ENCODE peak calls at places on chromosome 22, in four cellular contexts. P, G, W and N are unnamed samples. For H4K20me1, the result is how much of the 10 kb centered on the place peaks cover.

GRCh38 chr22:27003301-27003700 is 345.9 kb downstream of the MIAT start:
- DNase-seq in P (no peak), G (no peak), W (no peak), N (peak)

GRCh38 chr22:35177811-35178210 is 79.5 kb upstream of the HMGXB4 start:
- DNase-seq in P (no peak), G (no peak), W (peak), N (no peak)

GRCh38 chr22:25327018-25327755 is 107.7 kb downstream of the CRYBB2 start:
- DNase-seq in P (no peak), G (no peak), W (no peak), N (no peak)

GRCh38 chr22:42780070-42780540 is 59.4 kb upstream of the A4GALT start:
- DNase-seq in P (peak), G (peak), W (peak), N (peak)

GRCh38 chr22:49824185-49824925 is 3.3 kb downstream of the BRD1 start:
- DNase-seq in P (no peak), G (no peak), W (no peak), N (no peak)

GRCh38 chr22:28017558-28017820 is 98.4 kb upstream of the PITPNB start:
- DNase-seq in P (no peak), G (no peak), W (no peak), N (no peak)

GRCh38 chr22:27628341-27628740 is 173.2 kb downstream of the MN1 start:
- DNase-seq in P (no peak), G (no peak), W (no peak), N (no peak)

GRCh38 chr22:29992341-29993275 is 87.7 kb upstream of the HORMAD2 start:
- DNase-seq in P (no peak), G (no peak), W (peak), N (peak)

GRCh38 chr22:17264321-17265052 is 45.3 kb upstream of the ADA2 start:
- DNase-seq in P (peak), G (no peak), W (peak), N (peak)

GRCh38 chr22:26888887-26889286 is 231.5 kb downstream of the MIAT start:
- DNase-seq in P (no peak), G (no peak), W (no peak), N (no peak)

GRCh38 chr22:25120093-25120561 is 79.5 kb upstream of the CRYBB3 start:
- DNase-seq in P (peak), G (peak), W (peak), N (no peak)

GRCh38 chr22:47282851-47283250 is 520.4 kb downstream of the TBC1D22A start:
- DNase-seq in P (no peak), G (no peak), W (no peak), N (no peak)

GRCh38 chr22:35631597-35631996 is 14.5 kb upstream of the MB start:
- DNase-seq in P (peak), G (peak), W (peak), N (no peak)

GRCh38 chr22:35634981-35635540 is 13.2 kb upstream of the APOL6 start:
- DNase-seq in P (no peak), G (no peak), W (no peak), N (no peak)

GRCh38 chr22:34111210-34111824 is 191.0 kb upstream of the LARGE1 start:
- DNase-seq in P (peak), G (no peak), W (peak), N (no peak)

GRCh38 chr22:27760474-27760873 is 41.1 kb downstream of the MN1 start:
- DNase-seq in P (no peak), G (no peak), W (no peak), N (no peak)

GRCh38 chr22:43889366-43890253 is 2.2 kb downstream of the PNPLA5 start:
- DNase-seq in P (no peak), G (no peak), W (peak), N (no peak)

GRCh38 chr22:29195118-29195963 is 10.4 kb upstream of the EMID1 start:
- DNase-seq in P (no peak), G (no peak), W (no peak), N (no peak)

GRCh38 chr22:29481265-29482000 is 1.4 kb downstream of the NEFH start:
- DNase-seq in P (peak), G (no peak), W (peak), N (no peak)

GRCh38 chr22:29022101-29022817 is 39.4 kb downstream of the C22orf31 start:
- DNase-seq in P (peak), G (no peak), W (no peak), N (no peak)

GRCh38 chr22:29947410-29948387 is 64.7 kb downstream of the MTMR3 start:
- DNase-seq in P (no peak), G (peak), W (no peak), N (peak)

GRCh38 chr22:50314455-50315288 is 7.2 kb upstream of the PLXNB2 start:
- DNase-seq in P (peak), G (no peak), W (peak), N (no peak)

GRCh38 chr22:30116362-30117117 is 36.3 kb downstream of the HORMAD2 start:
- DNase-seq in P (peak), G (no peak), W (no peak), N (peak)

GRCh38 chr22:26197427-26197826 is 28.2 kb downstream of the SEZ6L start:
- DNase-seq in P (no peak), G (no peak), W (no peak), N (no peak)

GRCh38 chr22:33864723-33865130 is 55.5 kb downstream of the LARGE1 start:
- DNase-seq in P (peak), G (no peak), W (no peak), N (no peak)

GRCh38 chr22:42635531-42635930 is 4.9 kb downstream of the ATP5MGL start:
- DNase-seq in P (no peak), G (peak), W (no peak), N (peak)

GRCh38 chr22:27766679-27767078 is 34.9 kb downstream of the MN1 start:
- DNase-seq in P (no peak), G (no peak), W (no peak), N (no peak)

GRCh38 chr22:27896251-27896650 is 22.8 kb downstream of the PITPNB start:
- DNase-seq in P (no peak), G (no peak), W (no peak), N (no peak)

GRCh38 chr22:50677493-50678217 is 5.0 kb downstream of the SHANK3 start:
- DNase-seq in P (peak), G (no peak), W (no peak), N (no peak)

GRCh38 chr22:34475886-34476285 is 555.6 kb upstream of the LARGE1 start:
- DNase-seq in P (no peak), G (no peak), W (no peak), N (no peak)

GRCh38 chr22:50696799-50697561 is 24.4 kb downstream of the SHANK3 start:
- DNase-seq in P (peak), G (no peak), W (peak), N (no peak)

GRCh38 chr22:17101475-17102296 is 16.9 kb downstream of the IL17RA start:
- DNase-seq in P (no peak), G (no peak), W (no peak), N (no peak)

GRCh38 chr22:17549655-17550054 is 13.6 kb upstream of the SLC25A18 start:
- DNase-seq in P (no peak), G (no peak), W (no peak), N (no peak)

GRCh38 chr22:32897400-32897799 is 95.9 kb downstream of the TIMP3 start:
- DNase-seq in P (peak), G (no peak), W (no peak), N (peak)

GRCh38 chr22:50737728-50738648 is at the start of gene ACR:
- DNase-seq in P (no peak), G (no peak), W (no peak), N (no peak)

GRCh38 chr22:44538071-44538470 is 40.0 kb upstream of the RTL6 start:
- DNase-seq in P (peak), G (no peak), W (no peak), N (peak)

GRCh38 chr22:35578836-35579575 is 38.1 kb downstream of the MB start:
- DNase-seq in P (no peak), G (no peak), W (no peak), N (no peak)

GRCh38 chr22:30233582-30233981 is 13.0 kb downstream of the LIF start:
- DNase-seq in P (no peak), G (no peak), W (no peak), N (no peak)

DNA sequence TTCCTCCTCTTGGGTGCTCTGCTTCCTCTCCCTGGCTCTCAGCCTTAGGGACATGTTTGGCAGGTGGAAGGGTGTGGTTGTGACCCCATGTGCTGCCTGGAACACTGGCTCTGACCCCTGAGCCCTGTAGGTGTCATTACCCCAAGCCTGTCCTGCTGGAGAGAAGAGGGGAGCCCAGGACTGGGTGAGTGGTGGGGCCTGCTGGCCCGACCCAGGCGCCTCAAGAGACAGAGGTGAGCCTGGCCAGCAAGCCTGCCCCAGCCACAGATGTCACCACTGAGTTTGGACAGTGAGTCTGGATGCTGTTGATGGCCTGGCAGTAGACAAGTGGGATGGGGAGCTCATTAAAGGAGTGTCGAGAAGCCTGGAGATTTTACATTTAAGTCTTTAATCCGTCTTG is 1112.2 kb downstream of the BRD1 start:
- DNase-seq in P (no peak), G (no peak), W (no peak), N (no peak)
- H3K4me2 ChIP-seq in P (no peak), G (no peak), W (no peak), N (no peak)

GRCh38 chr22:23576681-23577080 is 3.4 kb downstream of the IGLL1 start:
- DNase-seq in P (no peak), G (no peak), W (no peak), N (no peak)
- TF ChIP-seq EZH2 in P (no peak), G (no peak), W (no peak), N (no peak)

DNA sequence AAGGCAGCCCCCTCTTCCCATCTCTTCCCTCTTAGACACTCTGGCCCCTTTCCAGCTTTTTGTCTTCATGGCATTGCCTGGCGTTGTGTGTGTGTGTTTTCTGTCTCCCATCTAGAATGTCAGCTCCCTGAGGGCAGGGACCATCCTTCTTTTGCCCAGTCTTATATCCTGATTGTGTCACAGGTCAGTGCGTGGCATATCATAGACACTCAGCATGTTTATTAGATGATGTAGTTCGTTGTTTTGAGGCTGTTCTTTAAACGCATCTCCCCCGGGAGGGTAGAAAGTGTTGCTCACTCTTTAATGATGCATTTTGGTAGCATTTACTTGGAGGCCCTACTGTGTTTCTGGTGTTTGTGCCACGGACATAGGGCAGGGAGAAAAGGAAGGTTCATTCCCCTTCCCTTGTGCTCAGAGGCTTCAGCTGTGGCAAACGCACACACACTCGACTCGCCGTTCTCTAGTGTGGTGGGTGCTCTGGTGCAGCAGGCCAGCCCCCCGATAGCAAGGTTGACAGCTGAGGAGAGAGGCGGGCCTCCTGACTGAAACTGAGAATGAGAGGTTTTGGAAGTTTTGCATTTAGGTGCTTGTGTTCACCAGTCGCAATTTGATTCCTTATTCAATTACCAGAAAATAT is 60.2 kb downstream of the TNRC6B start:
- DNase-seq in P (no peak), G (no peak), W (no peak), N (no peak)
- H4K20me1 ChIP-seq in P (half or more), G (under half), W (half or more), N (half or more)

GRCh38 chr22:36856792-36857135 is 4.0 kb upstream of the NCF4 start:
- DNase-seq in P (no peak), G (no peak), W (no peak), N (no peak)
- H3K4me2 ChIP-seq in P (peak), G (no peak), W (peak), N (no peak)

DNA sequence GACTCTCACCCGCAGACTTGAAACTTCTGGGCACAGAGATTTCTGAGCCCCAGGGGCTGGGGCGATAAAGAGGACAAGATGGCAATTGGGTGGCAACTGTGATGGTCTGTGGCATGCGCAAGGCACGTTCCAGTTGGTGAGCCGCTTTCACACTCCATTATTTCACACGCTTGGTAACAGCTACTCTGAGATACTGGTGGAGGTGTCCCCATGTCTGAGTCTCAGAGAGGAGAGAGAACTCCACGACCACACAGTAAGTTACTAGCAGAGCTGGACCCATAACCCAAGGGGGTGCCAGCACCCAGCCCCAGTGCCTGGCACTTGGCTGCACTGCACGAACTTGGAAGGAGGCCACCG is 6.0 kb upstream of the KCNJ4 start:
- DNase-seq in P (no peak), G (no peak), W (no peak), N (no peak)
- TF ChIP-seq EZH2 in P (no peak), G (peak), W (no peak), N (no peak)

DNA sequence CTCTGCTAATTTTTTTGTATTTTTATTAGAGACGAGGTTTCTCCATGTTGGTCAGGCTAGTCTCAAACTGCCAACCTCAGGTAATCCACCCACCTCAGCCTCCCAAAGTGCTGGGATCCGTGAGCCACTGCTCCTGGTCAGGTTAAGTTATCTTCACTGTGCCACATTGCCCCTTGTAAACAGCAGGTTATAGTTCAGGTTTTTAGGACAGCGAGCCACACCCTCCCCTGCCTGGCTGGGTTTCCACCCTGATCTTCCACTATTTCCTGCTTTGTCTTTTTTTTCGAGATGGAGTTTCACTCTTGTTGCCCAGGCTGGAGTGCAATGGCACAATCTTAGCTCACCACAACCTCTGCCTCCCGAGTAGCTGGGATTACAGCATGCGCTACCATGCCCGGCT is 16.1 kb downstream of the ACO2 start:
- DNase-seq in P (no peak), G (no peak), W (no peak), N (no peak)
- H4K20me1 ChIP-seq in P (half or more), G (under half), W (under half), N (half or more)

GRCh38 chr22:31339148-31339832 is 6.9 kb downstream of the PATZ1 start:
- DNase-seq in P (peak), G (no peak), W (no peak), N (no peak)
- H3K4me2 ChIP-seq in P (peak), G (no peak), W (no peak), N (no peak)

DNA sequence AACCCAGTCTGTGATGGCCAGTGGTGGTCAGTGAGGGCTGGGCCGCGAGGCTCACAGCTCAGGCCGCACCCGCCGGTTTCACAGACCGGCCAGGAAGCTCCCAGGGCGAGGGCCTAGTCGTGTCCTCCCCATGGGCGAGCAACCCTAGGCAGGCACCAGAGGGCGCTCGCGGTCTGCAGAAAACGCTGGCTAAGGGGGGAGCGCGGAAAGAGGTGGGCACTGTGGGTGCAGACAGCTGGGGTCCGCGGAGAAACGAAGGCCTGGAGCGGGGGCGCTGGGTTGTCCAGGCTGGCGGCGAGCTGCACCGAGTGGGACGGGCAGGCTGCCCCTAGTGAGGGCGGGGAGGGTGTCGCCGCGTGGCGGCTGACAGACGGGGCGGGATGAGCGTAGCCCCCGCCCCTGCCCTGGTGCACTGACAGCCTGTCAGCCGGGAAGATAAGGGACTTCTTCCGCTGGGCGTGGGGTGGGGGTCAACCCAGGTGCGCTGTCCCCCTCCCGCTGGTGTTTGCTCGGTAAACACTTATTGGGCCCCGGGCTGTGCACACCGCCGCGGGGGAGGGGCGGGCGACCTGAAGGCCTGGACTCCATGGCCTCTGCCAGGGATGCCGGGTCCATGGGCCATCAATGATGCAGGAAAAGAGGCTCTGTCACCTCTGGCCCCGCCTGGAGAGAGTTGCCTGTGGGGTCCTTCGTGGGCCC is 7.5 kb downstream of the GP1BB start:
- DNase-seq in P (peak), G (peak), W (peak), N (peak)
- TF ChIP-seq EZH2 in P (no peak), G (no peak), W (no peak), N (no peak)

GRCh38 chr22:21598302-21598701 is 30.8 kb downstream of the UBE2L3 start:
- DNase-seq in P (no peak), G (no peak), W (no peak), N (no peak)

GRCh38 chr22:21593406-21594232 is 26.1 kb downstream of the UBE2L3 start:
- DNase-seq in P (no peak), G (no peak), W (peak), N (no peak)

GRCh38 chr22:21592422-21592821 is 24.9 kb downstream of the UBE2L3 start:
- DNase-seq in P (no peak), G (no peak), W (no peak), N (no peak)

GRCh38 chr22:21591695-21592094 is 24.2 kb downstream of the UBE2L3 start:
- DNase-seq in P (no peak), G (no peak), W (no peak), N (no peak)

GRCh38 chr22:21594865-21595452 is 27.4 kb downstream of the UBE2L3 start:
- DNase-seq in P (no peak), G (no peak), W (no peak), N (no peak)
- H4K20me1 ChIP-seq in P (half or more), G (under half), W (half or more), N (half or more)

DNA sequence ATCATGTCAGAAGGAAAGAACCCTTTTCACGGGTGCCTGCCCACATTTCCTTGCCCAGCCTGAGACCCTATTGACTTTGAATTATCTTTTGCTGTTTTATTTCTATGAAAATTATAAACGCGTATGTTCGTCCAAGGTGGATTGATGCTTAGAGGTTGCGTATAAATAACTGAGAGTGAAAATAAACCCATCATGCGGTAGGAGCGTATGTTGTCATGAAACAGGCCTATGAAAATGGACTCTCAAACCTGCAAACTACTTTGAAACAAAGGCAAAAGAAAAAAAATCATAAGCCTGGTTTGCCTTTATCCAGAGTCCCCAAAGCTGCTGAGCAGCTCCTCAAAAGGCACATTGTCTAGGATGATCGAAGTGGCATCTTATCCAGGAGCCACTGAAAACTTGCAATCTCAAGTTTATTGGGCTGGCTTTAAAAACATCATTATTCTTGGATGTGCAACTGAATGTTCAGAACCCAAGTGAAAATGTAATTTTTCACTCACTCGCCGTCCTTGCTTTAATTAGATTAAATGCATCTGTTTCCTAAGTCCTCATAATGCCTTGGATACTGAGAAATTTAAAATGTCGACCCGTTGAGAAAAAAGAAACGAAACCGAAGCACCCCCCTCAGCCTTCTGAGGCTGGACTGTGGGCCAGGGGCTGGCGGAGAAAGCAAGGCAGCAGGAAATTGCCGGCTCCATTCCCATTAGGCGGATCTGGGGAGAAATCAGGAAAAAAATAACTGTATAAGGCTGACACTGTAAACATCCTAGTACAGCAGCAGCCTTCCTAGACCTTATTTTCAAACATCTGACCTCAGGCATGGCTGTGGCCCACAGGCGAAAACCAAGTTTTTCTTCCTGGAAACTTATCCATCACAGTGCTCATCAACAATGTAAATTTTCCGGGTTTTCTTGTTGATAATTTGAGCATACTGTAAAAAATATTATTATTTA is 82.9 kb upstream of the PPARA start:
- DNase-seq in P (no peak), G (peak), W (no peak), N (no peak)
- H3K4me2 ChIP-seq in P (no peak), G (peak), W (no peak), N (peak)